ENCODE peak calls at places on chromosome 10, in seven cellular contexts. One of them, this sample, is unnamed.

GRCh38 chr10:72010234-72010992 is 46.2 kb downstream of the CHST3 start:
- DNase-seq in DMS79: no peak
- DNase-seq in EL: no peak
- DNase-seq in activated effector memory CD4-positive, alpha-beta T cell treated with anti-CD3 and anti-CD28 coated beads, Interleukin-2, amount 50 U/mL, for 16 hours: no peak
- DNase-seq in NCI-H1105: no peak
- DNase-seq in mesendoderm: no peak
- DNase-seq in activated T-helper 1 cell treated with anti-CD3 and anti-CD28 coated beads, Interleukin-12 subunit alpha, Interleukin-12 subunit beta, Interleukin-2, Interleukin-4 antibody, amounts not matched to agents 30 ng/mL and 10 ng/mL and 1 ng/mL, durations not matched to agents 14 hours and 24 hours and 36 hours: no peak
- DNase-seq in this sample: no peak

GRCh38 chr10:122348512-122348911 is 26.0 kb upstream of the PLEKHA1 start:
- DNase-seq in DMS79: peak
- DNase-seq in EL: no peak
- DNase-seq in activated effector memory CD4-positive, alpha-beta T cell treated with anti-CD3 and anti-CD28 coated beads, Interleukin-2, amount 50 U/mL, for 16 hours: no peak
- DNase-seq in NCI-H1105: peak
- DNase-seq in mesendoderm: no peak
- DNase-seq in activated T-helper 1 cell treated with anti-CD3 and anti-CD28 coated beads, Interleukin-12 subunit alpha, Interleukin-12 subunit beta, Interleukin-2, Interleukin-4 antibody, amounts not matched to agents 30 ng/mL and 10 ng/mL and 1 ng/mL, durations not matched to agents 14 hours and 24 hours and 36 hours: no peak
- DNase-seq in this sample: no peak

GRCh38 chr10:28915989-28916588 is 238.8 kb downstream of the BAMBI start:
- DNase-seq in DMS79: no peak
- DNase-seq in EL: no peak
- DNase-seq in activated effector memory CD4-positive, alpha-beta T cell treated with anti-CD3 and anti-CD28 coated beads, Interleukin-2, amount 50 U/mL, for 16 hours: no peak
- DNase-seq in NCI-H1105: no peak
- DNase-seq in mesendoderm: no peak
- DNase-seq in activated T-helper 1 cell treated with anti-CD3 and anti-CD28 coated beads, Interleukin-12 subunit alpha, Interleukin-12 subunit beta, Interleukin-2, Interleukin-4 antibody, amounts not matched to agents 30 ng/mL and 10 ng/mL and 1 ng/mL, durations not matched to agents 14 hours and 24 hours and 36 hours: no peak
- DNase-seq in this sample: no peak

GRCh38 chr10:43707755-43708154 is 59.1 kb upstream of the ZNF32 start:
- DNase-seq in DMS79: no peak
- DNase-seq in EL: no peak
- DNase-seq in activated effector memory CD4-positive, alpha-beta T cell treated with anti-CD3 and anti-CD28 coated beads, Interleukin-2, amount 50 U/mL, for 16 hours: no peak
- DNase-seq in NCI-H1105: no peak
- DNase-seq in mesendoderm: no peak
- DNase-seq in activated T-helper 1 cell treated with anti-CD3 and anti-CD28 coated beads, Interleukin-12 subunit alpha, Interleukin-12 subunit beta, Interleukin-2, Interleukin-4 antibody, amounts not matched to agents 30 ng/mL and 10 ng/mL and 1 ng/mL, durations not matched to agents 14 hours and 24 hours and 36 hours: no peak
- DNase-seq in this sample: no peak

GRCh38 chr10:58667658-58668310 is 155.1 kb downstream of the BICC1 start:
- DNase-seq in DMS79: no peak
- DNase-seq in EL: no peak
- DNase-seq in activated effector memory CD4-positive, alpha-beta T cell treated with anti-CD3 and anti-CD28 coated beads, Interleukin-2, amount 50 U/mL, for 16 hours: no peak
- DNase-seq in NCI-H1105: no peak
- DNase-seq in mesendoderm: no peak
- DNase-seq in activated T-helper 1 cell treated with anti-CD3 and anti-CD28 coated beads, Interleukin-12 subunit alpha, Interleukin-12 subunit beta, Interleukin-2, Interleukin-4 antibody, amounts not matched to agents 30 ng/mL and 10 ng/mL and 1 ng/mL, durations not matched to agents 14 hours and 24 hours and 36 hours: no peak
- DNase-seq in this sample: peak

GRCh38 chr10:69749180-69750010 is 52.3 kb upstream of the COL13A1 start:
- DNase-seq in DMS79: no peak
- DNase-seq in EL: peak
- DNase-seq in activated effector memory CD4-positive, alpha-beta T cell treated with anti-CD3 and anti-CD28 coated beads, Interleukin-2, amount 50 U/mL, for 16 hours: no peak
- DNase-seq in NCI-H1105: no peak
- DNase-seq in mesendoderm: no peak
- DNase-seq in activated T-helper 1 cell treated with anti-CD3 and anti-CD28 coated beads, Interleukin-12 subunit alpha, Interleukin-12 subunit beta, Interleukin-2, Interleukin-4 antibody, amounts not matched to agents 30 ng/mL and 10 ng/mL and 1 ng/mL, durations not matched to agents 14 hours and 24 hours and 36 hours: no peak
- DNase-seq in this sample: peak

GRCh38 chr10:132685121-132685891 is 100.6 kb downstream of the NKX6-2 start:
- DNase-seq in DMS79: no peak
- DNase-seq in EL: peak
- DNase-seq in activated effector memory CD4-positive, alpha-beta T cell treated with anti-CD3 and anti-CD28 coated beads, Interleukin-2, amount 50 U/mL, for 16 hours: peak
- DNase-seq in NCI-H1105: no peak
- DNase-seq in mesendoderm: no peak
- DNase-seq in activated T-helper 1 cell treated with anti-CD3 and anti-CD28 coated beads, Interleukin-12 subunit alpha, Interleukin-12 subunit beta, Interleukin-2, Interleukin-4 antibody, amounts not matched to agents 30 ng/mL and 10 ng/mL and 1 ng/mL, durations not matched to agents 14 hours and 24 hours and 36 hours: no peak
- DNase-seq in this sample: peak

GRCh38 chr10:20185116-20185515 is 368.9 kb downstream of the PLXDC2 start:
- DNase-seq in DMS79: no peak
- DNase-seq in EL: no peak
- DNase-seq in activated effector memory CD4-positive, alpha-beta T cell treated with anti-CD3 and anti-CD28 coated beads, Interleukin-2, amount 50 U/mL, for 16 hours: no peak
- DNase-seq in NCI-H1105: no peak
- DNase-seq in mesendoderm: peak
- DNase-seq in activated T-helper 1 cell treated with anti-CD3 and anti-CD28 coated beads, Interleukin-12 subunit alpha, Interleukin-12 subunit beta, Interleukin-2, Interleukin-4 antibody, amounts not matched to agents 30 ng/mL and 10 ng/mL and 1 ng/mL, durations not matched to agents 14 hours and 24 hours and 36 hours: no peak
- DNase-seq in this sample: no peak

GRCh38 chr10:48377751-48378585 is 71.5 kb downstream of the MAPK8 start:
- DNase-seq in DMS79: no peak
- DNase-seq in EL: no peak
- DNase-seq in activated effector memory CD4-positive, alpha-beta T cell treated with anti-CD3 and anti-CD28 coated beads, Interleukin-2, amount 50 U/mL, for 16 hours: no peak
- DNase-seq in NCI-H1105: no peak
- DNase-seq in mesendoderm: no peak
- DNase-seq in activated T-helper 1 cell treated with anti-CD3 and anti-CD28 coated beads, Interleukin-12 subunit alpha, Interleukin-12 subunit beta, Interleukin-2, Interleukin-4 antibody, amounts not matched to agents 30 ng/mL and 10 ng/mL and 1 ng/mL, durations not matched to agents 14 hours and 24 hours and 36 hours: no peak
- DNase-seq in this sample: no peak

GRCh38 chr10:60399343-60399742 is 9.7 kb upstream of the ANK3 start:
- DNase-seq in DMS79: no peak
- DNase-seq in EL: no peak
- DNase-seq in activated effector memory CD4-positive, alpha-beta T cell treated with anti-CD3 and anti-CD28 coated beads, Interleukin-2, amount 50 U/mL, for 16 hours: no peak
- DNase-seq in NCI-H1105: peak
- DNase-seq in mesendoderm: no peak
- DNase-seq in activated T-helper 1 cell treated with anti-CD3 and anti-CD28 coated beads, Interleukin-12 subunit alpha, Interleukin-12 subunit beta, Interleukin-2, Interleukin-4 antibody, amounts not matched to agents 30 ng/mL and 10 ng/mL and 1 ng/mL, durations not matched to agents 14 hours and 24 hours and 36 hours: no peak
- DNase-seq in this sample: no peak

GRCh38 chr10:86335831-86336230 is 30.8 kb downstream of the GRID1 start:
- DNase-seq in DMS79: no peak
- DNase-seq in EL: no peak
- DNase-seq in activated effector memory CD4-positive, alpha-beta T cell treated with anti-CD3 and anti-CD28 coated beads, Interleukin-2, amount 50 U/mL, for 16 hours: peak
- DNase-seq in NCI-H1105: no peak
- DNase-seq in mesendoderm: no peak
- DNase-seq in activated T-helper 1 cell treated with anti-CD3 and anti-CD28 coated beads, Interleukin-12 subunit alpha, Interleukin-12 subunit beta, Interleukin-2, Interleukin-4 antibody, amounts not matched to agents 30 ng/mL and 10 ng/mL and 1 ng/mL, durations not matched to agents 14 hours and 24 hours and 36 hours: no peak
- DNase-seq in this sample: no peak

GRCh38 chr10:94042001-94042813 is 48.5 kb downstream of the PLCE1 start:
- DNase-seq in DMS79: no peak
- DNase-seq in EL: peak
- DNase-seq in activated effector memory CD4-positive, alpha-beta T cell treated with anti-CD3 and anti-CD28 coated beads, Interleukin-2, amount 50 U/mL, for 16 hours: no peak
- DNase-seq in NCI-H1105: no peak
- DNase-seq in mesendoderm: peak
- DNase-seq in activated T-helper 1 cell treated with anti-CD3 and anti-CD28 coated beads, Interleukin-12 subunit alpha, Interleukin-12 subunit beta, Interleukin-2, Interleukin-4 antibody, amounts not matched to agents 30 ng/mL and 10 ng/mL and 1 ng/mL, durations not matched to agents 14 hours and 24 hours and 36 hours: no peak
- DNase-seq in this sample: peak

GRCh38 chr10:25382029-25382810 is 207.4 kb downstream of the GPR158 start:
- DNase-seq in DMS79: no peak
- DNase-seq in EL: no peak
- DNase-seq in activated effector memory CD4-positive, alpha-beta T cell treated with anti-CD3 and anti-CD28 coated beads, Interleukin-2, amount 50 U/mL, for 16 hours: no peak
- DNase-seq in NCI-H1105: no peak
- DNase-seq in mesendoderm: peak
- DNase-seq in activated T-helper 1 cell treated with anti-CD3 and anti-CD28 coated beads, Interleukin-12 subunit alpha, Interleukin-12 subunit beta, Interleukin-2, Interleukin-4 antibody, amounts not matched to agents 30 ng/mL and 10 ng/mL and 1 ng/mL, durations not matched to agents 14 hours and 24 hours and 36 hours: no peak
- DNase-seq in this sample: no peak

GRCh38 chr10:118850418-118851061 is 95.8 kb upstream of the CACUL1 start:
- DNase-seq in DMS79: no peak
- DNase-seq in EL: peak
- DNase-seq in activated effector memory CD4-positive, alpha-beta T cell treated with anti-CD3 and anti-CD28 coated beads, Interleukin-2, amount 50 U/mL, for 16 hours: peak
- DNase-seq in NCI-H1105: peak
- DNase-seq in mesendoderm: peak
- DNase-seq in activated T-helper 1 cell treated with anti-CD3 and anti-CD28 coated beads, Interleukin-12 subunit alpha, Interleukin-12 subunit beta, Interleukin-2, Interleukin-4 antibody, amounts not matched to agents 30 ng/mL and 10 ng/mL and 1 ng/mL, durations not matched to agents 14 hours and 24 hours and 36 hours: peak
- DNase-seq in this sample: peak

GRCh38 chr10:93403741-93404354 is 78.3 kb downstream of the MYOF start:
- DNase-seq in DMS79: no peak
- DNase-seq in EL: peak
- DNase-seq in activated effector memory CD4-positive, alpha-beta T cell treated with anti-CD3 and anti-CD28 coated beads, Interleukin-2, amount 50 U/mL, for 16 hours: no peak
- DNase-seq in NCI-H1105: no peak
- DNase-seq in mesendoderm: no peak
- DNase-seq in activated T-helper 1 cell treated with anti-CD3 and anti-CD28 coated beads, Interleukin-12 subunit alpha, Interleukin-12 subunit beta, Interleukin-2, Interleukin-4 antibody, amounts not matched to agents 30 ng/mL and 10 ng/mL and 1 ng/mL, durations not matched to agents 14 hours and 24 hours and 36 hours: no peak
- DNase-seq in this sample: peak

GRCh38 chr10:52215745-52216361 is 98.2 kb upstream of the DKK1 start:
- DNase-seq in DMS79: no peak
- DNase-seq in EL: peak
- DNase-seq in activated effector memory CD4-positive, alpha-beta T cell treated with anti-CD3 and anti-CD28 coated beads, Interleukin-2, amount 50 U/mL, for 16 hours: no peak
- DNase-seq in NCI-H1105: peak
- DNase-seq in mesendoderm: peak
- DNase-seq in activated T-helper 1 cell treated with anti-CD3 and anti-CD28 coated beads, Interleukin-12 subunit alpha, Interleukin-12 subunit beta, Interleukin-2, Interleukin-4 antibody, amounts not matched to agents 30 ng/mL and 10 ng/mL and 1 ng/mL, durations not matched to agents 14 hours and 24 hours and 36 hours: peak
- DNase-seq in this sample: peak

This sample was measured in EH.